ENCODE peak calls at places on chromosome 9, in nine cellular contexts. One of them, this sample, is unnamed.

GRCh38 chr9:109520475-109521132 is 22.5 kb upstream of the PTPN3 start:
- DNase-seq in upper lobe of right lung: no peak
- DNase-seq in HCT116: peak; percentile 72
- DNase-seq in A549: peak; percentile 81
- DNase-seq in lower lobe of right lung: no peak
- DNase-seq in left ventricle myocardium inferior: peak; percentile 24
- DNase-seq in uterus: peak; percentile 31
- DNase-seq in IMR-90: peak; percentile 66
- DNase-seq in endodermal cell: peak; percentile 92
- DNase-seq in this sample: no peak

GRCh38 chr9:29213374-29214161 is 1640.3 kb upstream of the C9orf72 start:
- DNase-seq in upper lobe of right lung: peak; percentile 59
- DNase-seq in HCT116: no peak
- DNase-seq in A549: peak; percentile 50
- DNase-seq in lower lobe of right lung: no peak
- DNase-seq in left ventricle myocardium inferior: no peak
- DNase-seq in uterus: peak; percentile 21
- DNase-seq in IMR-90: no peak
- DNase-seq in endodermal cell: peak; percentile 89
- DNase-seq in this sample: peak; percentile 21

GRCh38 chr9:119003882-119004617 is 365.2 kb downstream of the BRINP1 start:
- DNase-seq in upper lobe of right lung: no peak
- DNase-seq in HCT116: no peak
- DNase-seq in A549: no peak
- DNase-seq in lower lobe of right lung: no peak
- DNase-seq in left ventricle myocardium inferior: no peak
- DNase-seq in uterus: no peak
- DNase-seq in IMR-90: no peak
- DNase-seq in endodermal cell: no peak
- DNase-seq in this sample: no peak

GRCh38 chr9:89674667-89675402 is 70.0 kb downstream of the GADD45G start:
- DNase-seq in upper lobe of right lung: no peak
- DNase-seq in HCT116: no peak
- DNase-seq in A549: no peak
- DNase-seq in lower lobe of right lung: no peak
- DNase-seq in left ventricle myocardium inferior: peak; percentile 54
- DNase-seq in uterus: no peak
- DNase-seq in IMR-90: no peak
- DNase-seq in endodermal cell: peak; percentile 88
- DNase-seq in this sample: peak; percentile 59

GRCh38 chr9:97820373-97820772 is 32.7 kb upstream of the FOXE1 start:
- DNase-seq in upper lobe of right lung: no peak
- DNase-seq in HCT116: no peak
- DNase-seq in A549: no peak
- DNase-seq in lower lobe of right lung: no peak
- DNase-seq in left ventricle myocardium inferior: no peak
- DNase-seq in uterus: no peak
- DNase-seq in IMR-90: no peak
- DNase-seq in endodermal cell: peak; percentile 63
- DNase-seq in this sample: no peak

GRCh38 chr9:110330484-110331115 is 7.1 kb downstream of the TXNDC8 start:
- DNase-seq in upper lobe of right lung: no peak
- DNase-seq in HCT116: no peak
- DNase-seq in A549: no peak
- DNase-seq in lower lobe of right lung: no peak
- DNase-seq in left ventricle myocardium inferior: no peak
- DNase-seq in uterus: no peak
- DNase-seq in IMR-90: no peak
- DNase-seq in endodermal cell: no peak
- DNase-seq in this sample: no peak

GRCh38 chr9:130932220-130933069 is 6.6 kb downstream of the FIBCD1 start:
- DNase-seq in upper lobe of right lung: peak; percentile 67
- DNase-seq in HCT116: no peak
- DNase-seq in A549: no peak
- DNase-seq in lower lobe of right lung: no peak
- DNase-seq in left ventricle myocardium inferior: peak; percentile 77
- DNase-seq in uterus: no peak
- DNase-seq in IMR-90: peak; percentile 75
- DNase-seq in endodermal cell: peak; percentile 81
- DNase-seq in this sample: peak; percentile 81

GRCh38 chr9:126805546-126806262 is 864 bp downstream of the ZBTB43 start:
- DNase-seq in upper lobe of right lung: peak; percentile 79
- DNase-seq in HCT116: peak; percentile 39
- DNase-seq in A549: no peak
- DNase-seq in lower lobe of right lung: peak; percentile 74
- DNase-seq in left ventricle myocardium inferior: peak; percentile 61
- DNase-seq in uterus: no peak
- DNase-seq in IMR-90: peak; percentile 39
- DNase-seq in endodermal cell: peak; percentile 59
- DNase-seq in this sample: peak; percentile 67

GRCh38 chr9:96554801-96555566 is 64.7 kb downstream of the CDC14B start:
- DNase-seq in upper lobe of right lung: no peak
- DNase-seq in HCT116: no peak
- DNase-seq in A549: no peak
- DNase-seq in lower lobe of right lung: no peak
- DNase-seq in left ventricle myocardium inferior: no peak
- DNase-seq in uterus: no peak
- DNase-seq in IMR-90: peak; percentile 62
- DNase-seq in endodermal cell: no peak
- DNase-seq in this sample: no peak

GRCh38 chr9:34988218-34989055 is 1.1 kb upstream of the DNAJB5 start:
- DNase-seq in upper lobe of right lung: no peak
- DNase-seq in HCT116: no peak
- DNase-seq in A549: no peak
- DNase-seq in lower lobe of right lung: peak; percentile 67
- DNase-seq in left ventricle myocardium inferior: peak; percentile 51
- DNase-seq in uterus: peak; percentile 30
- DNase-seq in IMR-90: no peak
- DNase-seq in endodermal cell: peak; percentile 66
- DNase-seq in this sample: peak; percentile 58

GRCh38 chr9:99181206-99181605 is 40.5 kb downstream of the ALG2 start:
- DNase-seq in upper lobe of right lung: no peak
- DNase-seq in HCT116: no peak
- DNase-seq in A549: no peak
- DNase-seq in lower lobe of right lung: no peak
- DNase-seq in left ventricle myocardium inferior: no peak
- DNase-seq in uterus: no peak
- DNase-seq in IMR-90: no peak
- DNase-seq in endodermal cell: no peak
- DNase-seq in this sample: no peak

GRCh38 chr9:115923903-115924668 is 229.5 kb upstream of the PAPPA start:
- DNase-seq in upper lobe of right lung: no peak
- DNase-seq in HCT116: no peak
- DNase-seq in A549: peak; percentile 67
- DNase-seq in lower lobe of right lung: no peak
- DNase-seq in left ventricle myocardium inferior: no peak
- DNase-seq in uterus: no peak
- DNase-seq in IMR-90: peak; percentile 99
- DNase-seq in endodermal cell: no peak
- DNase-seq in this sample: peak; percentile 41

GRCh38 chr9:37236822-37237221 is 116.4 kb downstream of the ZCCHC7 start:
- DNase-seq in upper lobe of right lung: no peak
- DNase-seq in HCT116: no peak
- DNase-seq in A549: no peak
- DNase-seq in lower lobe of right lung: no peak
- DNase-seq in left ventricle myocardium inferior: no peak
- DNase-seq in uterus: no peak
- DNase-seq in IMR-90: no peak
- DNase-seq in endodermal cell: no peak
- DNase-seq in this sample: no peak

GRCh38 chr9:108836771-108837170 is 19.0 kb downstream of the ACTL7B start:
- DNase-seq in upper lobe of right lung: no peak
- DNase-seq in HCT116: no peak
- DNase-seq in A549: no peak
- DNase-seq in lower lobe of right lung: no peak
- DNase-seq in left ventricle myocardium inferior: no peak
- DNase-seq in uterus: no peak
- DNase-seq in IMR-90: no peak
- DNase-seq in endodermal cell: no peak
- DNase-seq in this sample: no peak

GRCh38 chr9:127049044-127049443 is 73.4 kb downstream of the ANGPTL2 start:
- DNase-seq in upper lobe of right lung: no peak
- DNase-seq in HCT116: no peak
- DNase-seq in A549: peak; percentile 7
- DNase-seq in lower lobe of right lung: no peak
- DNase-seq in left ventricle myocardium inferior: no peak
- DNase-seq in uterus: no peak
- DNase-seq in IMR-90: peak; percentile 97
- DNase-seq in endodermal cell: no peak
- DNase-seq in this sample: no peak

GRCh38 chr9:4615251-4615650 is 46.8 kb upstream of the PLPP6 start:
- DNase-seq in upper lobe of right lung: no peak
- DNase-seq in HCT116: no peak
- DNase-seq in A549: no peak
- DNase-seq in lower lobe of right lung: no peak
- DNase-seq in left ventricle myocardium inferior: no peak
- DNase-seq in uterus: no peak
- DNase-seq in IMR-90: peak; percentile 64
- DNase-seq in endodermal cell: no peak
- DNase-seq in this sample: no peak

GRCh38 chr9:113463418-113464285 is at the start of gene RGS3:
- DNase-seq in upper lobe of right lung: peak; percentile 89
- DNase-seq in HCT116: peak; percentile 42
- DNase-seq in A549: peak; percentile 83
- DNase-seq in lower lobe of right lung: peak; percentile 81
- DNase-seq in left ventricle myocardium inferior: peak; percentile 62
- DNase-seq in uterus: no peak
- DNase-seq in IMR-90: no peak
- DNase-seq in endodermal cell: peak; percentile 94
- DNase-seq in this sample: peak; percentile 79

GRCh38 chr9:112135706-112136105 is 39.4 kb downstream of the SUSD1 start:
- DNase-seq in upper lobe of right lung: no peak
- DNase-seq in HCT116: no peak
- DNase-seq in A549: no peak
- DNase-seq in lower lobe of right lung: no peak
- DNase-seq in left ventricle myocardium inferior: no peak
- DNase-seq in uterus: no peak
- DNase-seq in IMR-90: no peak
- DNase-seq in endodermal cell: no peak
- DNase-seq in this sample: no peak

GRCh38 chr9:124011460-124012301 is at the start of gene LHX2:
- DNase-seq in upper lobe of right lung: no peak
- DNase-seq in HCT116: peak; percentile 75
- DNase-seq in A549: peak; percentile 81
- DNase-seq in lower lobe of right lung: no peak
- DNase-seq in left ventricle myocardium inferior: peak; percentile 73
- DNase-seq in uterus: no peak
- DNase-seq in IMR-90: peak; percentile 52
- DNase-seq in endodermal cell: peak; percentile 97
- DNase-seq in this sample: peak; percentile 53
- H3K4me3 ChIP-seq in upper lobe of right lung: peak within 1 kb of the TSS; percentile 21
- H3K4me3 ChIP-seq in HCT116: peak within 1 kb of the TSS; percentile 57
- H3K4me3 ChIP-seq in A549: peak within 1 kb of the TSS; percentile 65
- H3K4me3 ChIP-seq in lower lobe of right lung: peak within 1 kb of the TSS; percentile 32
- H3K4me3 ChIP-seq in left ventricle myocardium inferior: peak within 1 kb of the TSS; percentile 61
- H3K4me3 ChIP-seq in uterus: no peak within 1 kb of the TSS
- H3K4me3 ChIP-seq in IMR-90: no peak within 1 kb of the TSS
- H3K4me3 ChIP-seq in endodermal cell: peak within 1 kb of the TSS; percentile 29
- H3K4me3 ChIP-seq in this sample: peak within 1 kb of the TSS; percentile 53

DNA sequence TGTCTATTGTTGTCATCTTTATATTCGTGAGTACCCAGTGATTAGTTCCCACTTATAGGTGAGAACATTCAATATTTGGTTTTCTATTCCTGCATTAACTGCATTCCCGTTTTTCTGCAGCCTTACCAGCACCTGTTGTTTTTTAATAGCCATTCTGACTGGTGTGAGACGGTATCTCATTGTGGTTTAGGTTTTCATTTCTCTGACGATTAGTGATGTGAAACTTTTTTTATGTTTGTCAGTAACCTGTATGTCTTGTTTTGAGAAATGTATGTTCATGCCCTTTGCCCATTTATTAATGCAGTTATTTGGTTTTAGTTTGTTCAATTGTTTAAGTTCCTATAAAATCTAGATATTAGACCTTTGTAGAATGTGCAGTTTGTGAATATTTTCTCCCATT is 546.0 kb upstream of the RORB start:
- DNase-seq in upper lobe of right lung: no peak
- DNase-seq in HCT116: no peak
- DNase-seq in A549: no peak
- DNase-seq in lower lobe of right lung: no peak
- DNase-seq in left ventricle myocardium inferior: no peak
- DNase-seq in uterus: no peak
- DNase-seq in IMR-90: no peak
- DNase-seq in endodermal cell: no peak
- DNase-seq in this sample: no peak
- H3K27ac ChIP-seq in upper lobe of right lung: no peak overlapping the region
- H3K27ac ChIP-seq in HCT116: no peak overlapping the region
- H3K27ac ChIP-seq in A549: no peak overlapping the region
- H3K27ac ChIP-seq in lower lobe of right lung: no peak overlapping the region
- H3K27ac ChIP-seq in left ventricle myocardium inferior: no peak overlapping the region
- H3K27ac ChIP-seq in uterus: no peak overlapping the region
- H3K27ac ChIP-seq in IMR-90: no peak overlapping the region
- H3K27ac ChIP-seq in endodermal cell: no peak overlapping the region
- H3K27ac ChIP-seq in this sample: no peak overlapping the region

GRCh38 chr9:92607088-92607487 is 62.8 kb downstream of the IPPK start:
- DNase-seq in upper lobe of right lung: no peak
- DNase-seq in HCT116: no peak
- DNase-seq in A549: no peak
- DNase-seq in lower lobe of right lung: no peak
- DNase-seq in left ventricle myocardium inferior: no peak
- DNase-seq in uterus: no peak
- DNase-seq in IMR-90: peak; percentile 57
- DNase-seq in endodermal cell: no peak
- DNase-seq in this sample: peak; percentile 42
- H3K4me1 ChIP-seq in upper lobe of right lung: peaks cover 8% of the 10 kb centered on the region
- H3K4me1 ChIP-seq in HCT116: no peaks in the 10 kb centered on the region
- H3K4me1 ChIP-seq in A549: no peaks in the 10 kb centered on the region
- H3K4me1 ChIP-seq in lower lobe of right lung: peaks cover 7% of the 10 kb centered on the region
- H3K4me1 ChIP-seq in left ventricle myocardium inferior: peaks cover 48% of the 10 kb centered on the region
- H3K4me1 ChIP-seq in uterus: no peaks in the 10 kb centered on the region
- H3K4me1 ChIP-seq in IMR-90: peaks cover 3% of the 10 kb centered on the region
- H3K4me1 ChIP-seq in endodermal cell: no peaks in the 10 kb centered on the region
- H3K4me1 ChIP-seq in this sample: peaks cover 13% of the 10 kb centered on the region

DNA sequence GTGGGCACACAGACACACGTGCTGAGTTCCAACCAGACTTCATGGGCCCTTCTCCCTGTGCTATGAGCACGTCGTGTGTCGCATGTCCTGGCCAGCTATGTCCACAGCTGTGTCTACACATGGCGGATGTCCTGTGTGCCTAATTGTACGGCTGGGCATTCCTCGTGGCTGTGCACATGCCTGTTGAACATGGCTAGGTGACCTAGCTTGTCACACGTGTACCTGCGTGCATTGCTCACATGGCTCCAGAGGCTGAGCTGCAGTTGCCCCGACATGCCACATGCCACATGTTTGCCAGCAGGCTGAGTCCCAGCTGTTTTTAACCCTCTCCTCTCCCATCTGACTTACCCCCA is 742 bp upstream of the AQP3 start:
- DNase-seq in upper lobe of right lung: no peak
- DNase-seq in HCT116: no peak
- DNase-seq in A549: no peak
- DNase-seq in lower lobe of right lung: peak; percentile 55
- DNase-seq in left ventricle myocardium inferior: no peak
- DNase-seq in uterus: no peak
- DNase-seq in IMR-90: no peak
- DNase-seq in endodermal cell: no peak
- DNase-seq in this sample: no peak
- H3K4me3 ChIP-seq in upper lobe of right lung: peak overlapping the region; percentile 72
- H3K4me3 ChIP-seq in HCT116: no peak overlapping the region
- H3K4me3 ChIP-seq in A549: no peak overlapping the region
- H3K4me3 ChIP-seq in lower lobe of right lung: peak overlapping the region; percentile 69
- H3K4me3 ChIP-seq in left ventricle myocardium inferior: peak overlapping the region; percentile 72
- H3K4me3 ChIP-seq in uterus: no peak overlapping the region
- H3K4me3 ChIP-seq in IMR-90: no peak overlapping the region
- H3K4me3 ChIP-seq in endodermal cell: peak overlapping the region; percentile 73
- H3K4me3 ChIP-seq in this sample: peak overlapping the region; percentile 67

This sample was measured in heart left ventricle.